ENCODE peak calls at places on chromosomes 6 and 20, in seven cellular contexts. L is brain microvascular endothelial cell, I is HL-60, H is IMR-90, K is adrenal gland, X is kidney epithelial cell, P is GM23338. B is an unnamed sample.
A peak's percentile ranks its signal among the peaks of the same experiment; 100 is the strongest.

GRCh38 chr20:15827628-15828027 is 745.6 kb downstream of the KIF16B start:
- DNase-seq in L (no peak), I (no peak), H (no peak), K (no peak), X (no peak), P (no peak), B (no peak)

GRCh38 chr20:49595811-49596545 is 28.0 kb upstream of the PTGIS start:
- DNase-seq in L (peak; percentile 64), I (no peak), H (peak; percentile 67), K (no peak), X (peak; percentile 78), P (no peak), B (no peak)

GRCh38 chr6:167236239-167236571 is 54.9 kb upstream of the UNC93A start:
- DNase-seq in L (no peak), I (no peak), H (no peak), K (no peak), X (no peak), P (no peak), B (no peak)

GRCh38 chr6:20186981-20187380 is 25.3 kb downstream of the MBOAT1 start:
- DNase-seq in L (no peak), I (no peak), H (no peak), K (no peak), X (no peak), P (no peak), B (peak; percentile 51)

GRCh38 chr6:21201673-21202430 is 391.7 kb upstream of the SOX4 start:
- DNase-seq in L (no peak), I (no peak), H (no peak), K (no peak), X (no peak), P (no peak), B (no peak)

GRCh38 chr6:1610497-1611321 is 994 bp downstream of the FOXC1 start:
- DNase-seq in L (no peak), I (peak; percentile 43), H (peak; percentile 29), K (no peak), X (no peak), P (peak; percentile 52), B (no peak)

GRCh38 chr6:135938588-135939215 is 87.2 kb downstream of the PDE7B start:
- DNase-seq in L (peak; percentile 67), I (peak; percentile 13), H (peak; percentile 43), K (no peak), X (no peak), P (peak; percentile 64), B (no peak)

GRCh38 chr20:54069501-54069971 is 858 bp downstream of the BCAS1 start:
- DNase-seq in L (no peak), I (no peak), H (no peak), K (no peak), X (no peak), P (peak; percentile 52), B (no peak)

GRCh38 chr6:31972709-31973350 is 892 bp upstream of the DXO start:
- DNase-seq in L (peak; percentile 35), I (no peak), H (peak; percentile 51), K (peak; percentile 85), X (no peak), P (no peak), B (no peak)

GRCh38 chr20:32483351-32484220 is 101.5 kb downstream of the NOL4L start:
- DNase-seq in L (peak; percentile 49), I (peak; percentile 73), H (peak; percentile 73), K (peak; percentile 74), X (peak; percentile 61), P (peak; percentile 96), B (no peak)

GRCh38 chr20:53044296-53044695 is 72.1 kb downstream of the TSHZ2 start:
- DNase-seq in L (no peak), I (no peak), H (no peak), K (no peak), X (no peak), P (no peak), B (no peak)

GRCh38 chr6:131390322-131390721 is 182.7 kb upstream of the ARG1 start:
- DNase-seq in L (no peak), I (no peak), H (no peak), K (no peak), X (no peak), P (no peak), B (no peak)

GRCh38 chr6:56677559-56677958 is 34.9 kb upstream of the DST start:
- DNase-seq in L (no peak), I (no peak), H (peak; percentile 72), K (no peak), X (no peak), P (no peak), B (no peak)

GRCh38 chr20:63487116-63487764 is 11.6 kb downstream of the EEF1A2 start:
- DNase-seq in L (no peak), I (no peak), H (no peak), K (no peak), X (no peak), P (no peak), B (no peak)

GRCh38 chr20:63490416-63490815 is 8.5 kb downstream of the EEF1A2 start:
- DNase-seq in L (no peak), I (no peak), H (no peak), K (no peak), X (no peak), P (no peak), B (no peak)

GRCh38 chr20:63486300-63486855 is 12.5 kb downstream of the EEF1A2 start:
- DNase-seq in L (no peak), I (no peak), H (no peak), K (no peak), X (no peak), P (no peak), B (no peak)

GRCh38 chr20:63487781-63488241 is 11.1 kb downstream of the EEF1A2 start:
- DNase-seq in L (no peak), I (no peak), H (no peak), K (no peak), X (no peak), P (no peak), B (no peak)

GRCh38 chr20:63488331-63489251 is 10.3 kb downstream of the EEF1A2 start:
- DNase-seq in L (no peak), I (no peak), H (no peak), K (no peak), X (no peak), P (peak; percentile 66), B (no peak)
- H3K4me3 ChIP-seq in L (no peak overlapping the region), I (no peak overlapping the region), H (no peak overlapping the region), K (no peak overlapping the region), X (no peak overlapping the region), P (peak overlapping the region; percentile 49), B (no peak overlapping the region)

GRCh38 chr6:37109714-37110454 is 60.1 kb upstream of the PIM1 start:
- DNase-seq in L (no peak), I (no peak), H (no peak), K (no peak), X (no peak), P (no peak), B (no peak)

GRCh38 chr6:37110455-37111155 is 59.3 kb upstream of the PIM1 start:
- DNase-seq in L (no peak), I (no peak), H (no peak), K (no peak), X (no peak), P (no peak), B (no peak)

GRCh38 chr6:37113976-37114375 is 56.0 kb upstream of the PIM1 start:
- DNase-seq in L (no peak), I (no peak), H (no peak), K (no peak), X (no peak), P (no peak), B (no peak)

GRCh38 chr6:37114612-37115011 is 55.3 kb upstream of the PIM1 start:
- DNase-seq in L (no peak), I (no peak), H (no peak), K (no peak), X (no peak), P (no peak), B (no peak)

DNA sequence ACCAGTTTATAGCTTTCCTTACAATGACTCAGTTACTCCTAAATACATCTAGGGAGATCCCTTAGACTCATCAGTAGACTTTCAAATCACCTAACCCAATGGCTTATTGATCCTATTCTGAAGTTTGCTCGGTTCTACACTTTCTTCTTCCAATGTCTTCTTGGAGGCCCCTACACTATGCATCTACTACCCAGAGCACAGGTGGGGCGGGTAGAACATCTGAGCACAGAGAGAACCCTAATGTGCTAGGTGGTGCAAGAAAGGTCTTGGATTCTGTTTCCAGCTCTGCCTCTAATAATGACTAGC is 58.8 kb upstream of the PIM1 start:
- DNase-seq in L (no peak), I (no peak), H (no peak), K (no peak), X (no peak), P (no peak), B (no peak)
- TF ChIP-seq CTCF in L (no peak), I (no peak), H (no peak), K (no peak), X (no peak), P (no peak), B (no peak)

DNA sequence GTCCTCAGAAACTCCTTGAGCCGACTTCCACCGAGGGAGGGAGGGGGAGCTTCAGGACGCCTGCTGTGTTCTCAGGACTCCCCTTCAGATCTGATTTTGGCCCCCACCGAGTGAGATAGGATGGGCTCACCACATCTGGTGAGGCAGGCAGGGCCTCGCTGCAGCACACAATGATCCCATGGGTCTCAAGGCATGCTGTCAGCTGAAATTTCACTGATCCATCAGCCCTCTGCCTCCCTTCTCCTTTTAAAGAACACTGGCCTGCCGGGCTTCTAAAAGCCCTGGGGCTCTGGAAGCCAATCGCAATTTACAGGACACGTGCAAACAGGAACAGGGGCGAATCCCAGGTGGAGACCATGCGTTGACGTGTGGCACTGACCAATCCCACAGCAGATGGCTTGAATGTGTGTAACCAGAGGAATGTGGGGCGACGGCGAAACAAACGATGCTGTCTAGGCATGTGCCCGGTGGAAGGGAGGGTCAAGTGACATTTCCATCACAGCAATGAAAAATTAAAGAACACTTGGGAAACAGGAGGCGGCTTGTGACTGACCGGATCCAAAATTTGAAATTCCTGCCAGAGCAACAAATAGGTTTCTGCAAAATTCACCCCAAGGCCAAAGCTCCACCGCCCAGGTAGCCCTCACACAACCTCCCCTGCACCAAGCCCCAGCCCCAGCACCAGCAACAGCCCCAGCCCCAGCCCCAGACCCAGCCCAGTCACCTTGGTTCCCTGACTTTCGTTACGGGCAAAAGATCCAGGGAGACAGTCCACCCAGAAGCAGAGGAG is 167.1 kb upstream of the ZNF337 start:
- DNase-seq in L (no peak), I (no peak), H (no peak), K (no peak), X (no peak), P (peak; percentile 64), B (no peak)
- H3K4me3 ChIP-seq in L (peak overlapping the region; percentile 48), I (peak overlapping the region; percentile 21), H (peak overlapping the region; percentile 33), K (peak overlapping the region; percentile 7), X (peak overlapping the region; percentile 29), P (peak overlapping the region; percentile 58), B (peak overlapping the region; percentile 51)

DNA sequence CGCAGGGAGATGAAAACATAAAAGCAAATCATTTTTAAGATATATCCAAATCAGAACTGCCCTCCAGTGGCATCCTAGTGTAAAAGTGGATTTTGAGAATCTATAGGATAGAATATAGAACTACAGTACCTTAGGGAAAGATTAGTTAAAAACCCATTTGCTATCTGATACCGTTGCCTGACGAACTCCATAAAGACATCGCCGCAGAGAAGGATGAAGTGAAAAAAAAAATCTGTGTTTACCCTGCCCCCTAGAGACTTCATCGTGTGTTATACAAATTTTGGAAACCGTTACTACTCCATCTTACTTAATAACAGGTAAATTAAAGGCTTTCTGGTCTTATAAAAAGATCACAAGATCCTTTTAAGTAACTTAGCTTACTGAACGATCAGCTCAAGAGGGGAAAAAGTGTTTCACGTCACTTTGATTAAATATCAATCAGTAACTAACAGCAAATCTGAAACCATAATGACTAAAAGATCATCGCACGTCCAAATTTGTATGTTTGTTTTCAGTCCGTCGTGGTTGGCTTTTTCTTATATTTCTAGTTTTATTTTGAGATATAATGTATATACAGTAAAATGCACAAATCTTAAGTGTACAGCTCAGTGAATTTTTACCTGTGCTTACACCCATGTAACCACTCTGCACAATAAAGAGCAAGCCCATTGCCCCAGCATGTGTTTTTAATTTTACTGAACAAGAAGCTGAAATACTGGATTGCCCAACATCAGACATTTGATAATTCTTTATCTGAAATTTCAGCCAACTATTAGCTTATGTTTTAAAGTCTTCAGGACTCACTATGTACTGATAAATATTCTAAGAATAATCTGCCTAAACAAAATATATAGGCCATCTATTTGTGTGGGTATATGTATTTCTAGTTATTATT is 879 bp upstream of the MCM3 start:
- DNase-seq in L (no peak), I (no peak), H (peak; percentile 17), K (no peak), X (no peak), P (peak; percentile 28), B (no peak)
- TF ChIP-seq CTCF in L (peak; percentile 28), I (no peak), H (peak; percentile 4), K (no peak), X (peak; percentile 19), P (no peak), B (no peak)